ENCODE peak calls at places on chromosomes 16 and 17, in nine cellular contexts. R, U, W, D, H, N, V, Q and E are unnamed samples.

GRCh38 chr17:14282700-14283099 is 18.2 kb upstream of the HS3ST3B1 start:
- DNase-seq in R (no peak), U (no peak), W (no peak), D (no peak), H (no peak), N (no peak), V (no peak), Q (no peak), E (no peak)

GRCh38 chr16:85752511-85753420 is 1.9 kb upstream of the C16orf74 start:
- DNase-seq in R (no peak), U (no peak), W (peak; percentile 64), D (no peak), H (peak; percentile 54), N (peak; percentile 49), V (no peak), Q (no peak), E (peak; percentile 93)

GRCh38 chr17:67032382-67032781 is 12.0 kb upstream of the CACNG1 start:
- DNase-seq in R (no peak), U (no peak), W (no peak), D (no peak), H (no peak), N (no peak), V (no peak), Q (no peak), E (no peak)

GRCh38 chr17:75447951-75448856 is 8.2 kb upstream of the TMEM94 start:
- DNase-seq in R (no peak), U (no peak), W (peak; percentile 38), D (no peak), H (no peak), N (peak; percentile 50), V (no peak), Q (no peak), E (no peak)

GRCh38 chr17:81582341-81582740 is 30.2 kb upstream of the FAAP100 start:
- DNase-seq in R (no peak), U (no peak), W (no peak), D (no peak), H (no peak), N (no peak), V (no peak), Q (no peak), E (no peak)

GRCh38 chr16:19008245-19008644 is 24.5 kb downstream of the TMC7 start:
- DNase-seq in R (no peak), U (no peak), W (no peak), D (no peak), H (peak; percentile 44), N (peak; percentile 71), V (no peak), Q (no peak), E (no peak)

GRCh38 chr17:55549140-55549539 is 37.9 kb upstream of the SMIM36 start:
- DNase-seq in R (peak; percentile 40), U (no peak), W (no peak), D (no peak), H (no peak), N (peak; percentile 33), V (no peak), Q (no peak), E (peak; percentile 43)

GRCh38 chr17:44914698-44915271 is 515 bp downstream of the GFAP start:
- DNase-seq in R (no peak), U (no peak), W (no peak), D (no peak), H (peak; percentile 22), N (no peak), V (no peak), Q (no peak), E (no peak)

GRCh38 chr17:44906010-44906646 is 6.9 kb upstream of the EFTUD2 start:
- DNase-seq in R (peak; percentile 42), U (peak; percentile 74), W (no peak), D (no peak), H (no peak), N (no peak), V (no peak), Q (peak; percentile 77), E (peak; percentile 70)

GRCh38 chr16:67663151-67663876 is 2.6 kb downstream of the PARD6A start:
- DNase-seq in R (peak; percentile 15), U (peak; percentile 71), W (no peak), D (no peak), H (peak; percentile 58), N (no peak), V (no peak), Q (no peak), E (peak; percentile 70)

GRCh38 chr16:20676268-20676828 is 21.1 kb downstream of the ACSM1 start:
- DNase-seq in R (no peak), U (no peak), W (no peak), D (no peak), H (no peak), N (no peak), V (peak; percentile 3), Q (peak; percentile 29), E (peak; percentile 14)

GRCh38 chr17:68847711-68848110 is 107.5 kb downstream of the ABCA8 start:
- DNase-seq in R (no peak), U (no peak), W (no peak), D (no peak), H (no peak), N (no peak), V (no peak), Q (no peak), E (no peak)

GRCh38 chr17:63275318-63275967 is 170.7 kb downstream of the CYB561 start:
- DNase-seq in R (peak; percentile 99), U (peak; percentile 82), W (peak; percentile 9), D (no peak), H (no peak), N (peak; percentile 40), V (no peak), Q (peak; percentile 90), E (peak; percentile 81)

GRCh38 chr17:81036128-81036891 is 1.4 kb downstream of the BAIAP2 start:
- DNase-seq in R (no peak), U (no peak), W (no peak), D (no peak), H (no peak), N (no peak), V (no peak), Q (no peak), E (no peak)

DNA sequence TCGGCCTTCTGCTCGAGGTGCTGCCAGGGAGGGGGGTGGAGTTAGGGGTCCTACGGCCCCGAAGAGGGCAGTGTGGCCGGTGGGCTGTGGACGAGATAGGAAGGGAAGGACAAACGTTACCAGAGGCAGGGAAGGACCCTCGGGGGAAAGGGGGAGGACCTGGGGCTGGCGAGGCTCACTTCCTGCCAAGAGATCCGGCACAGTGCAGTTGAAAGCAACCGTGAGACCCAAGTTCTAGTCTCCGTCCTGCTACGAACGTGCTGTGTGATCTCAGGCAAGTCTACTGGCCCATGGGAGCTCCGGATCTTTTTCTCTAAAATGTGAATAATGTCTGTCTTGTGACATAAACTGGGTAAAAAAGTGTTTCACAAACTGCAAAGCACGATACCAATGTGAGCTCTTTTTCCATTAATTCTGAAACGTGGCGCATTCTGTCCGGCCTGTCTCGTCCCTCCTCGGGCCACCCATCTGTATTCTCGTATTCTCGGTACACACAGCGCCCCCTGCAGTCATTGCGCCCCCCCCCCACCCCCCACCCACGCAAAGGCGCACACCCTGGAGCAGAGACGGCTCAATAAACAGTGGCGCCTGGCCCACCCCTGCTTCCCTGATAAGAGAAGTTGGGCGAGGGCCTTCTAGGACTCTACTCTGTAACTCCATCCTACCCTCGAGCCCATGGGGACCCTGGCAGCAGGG is 8.8 kb downstream of the CYGB start:
- DNase-seq in R (no peak), U (no peak), W (peak; percentile 89), D (no peak), H (peak; percentile 80), N (no peak), V (no peak), Q (no peak), E (peak; percentile 71)
- H3K4me3 ChIP-seq in R (no peak overlapping the region), U (no peak overlapping the region), W (no peak overlapping the region), D (no peak overlapping the region), H (no peak overlapping the region), N (no peak overlapping the region), V (peak overlapping the region; percentile 50), Q (no peak overlapping the region), E (no peak overlapping the region)

GRCh38 chr17:4007346-4008081 is 43.3 kb upstream of the ATP2A3 start:
- DNase-seq in R (no peak), U (no peak), W (peak; percentile 43), D (no peak), H (peak; percentile 56), N (no peak), V (no peak), Q (no peak), E (no peak)
- TF ChIP-seq MAX in R (no peak), U (no peak), W (no peak), D (no peak), H (no peak), N (no peak), V (no peak), Q (no peak), E (no peak)

GRCh38 chr17:79108232-79108850 is 33.7 kb downstream of the ENGASE start:
- DNase-seq in R (no peak), U (no peak), W (no peak), D (no peak), H (no peak), N (no peak), V (no peak), Q (no peak), E (no peak)

GRCh38 chr17:79107499-79108231 is 33.0 kb downstream of the ENGASE start:
- DNase-seq in R (no peak), U (no peak), W (no peak), D (no peak), H (no peak), N (no peak), V (no peak), Q (no peak), E (no peak)

GRCh38 chr17:79104898-79105600 is 30.4 kb downstream of the ENGASE start:
- DNase-seq in R (no peak), U (no peak), W (peak; percentile 28), D (no peak), H (no peak), N (no peak), V (no peak), Q (no peak), E (peak; percentile 22)

GRCh38 chr17:79106958-79107357 is 32.3 kb downstream of the ENGASE start:
- DNase-seq in R (no peak), U (no peak), W (no peak), D (no peak), H (no peak), N (no peak), V (no peak), Q (no peak), E (no peak)

GRCh38 chr17:79105937-79106336 is 31.3 kb downstream of the ENGASE start:
- DNase-seq in R (no peak), U (no peak), W (no peak), D (no peak), H (no peak), N (no peak), V (no peak), Q (no peak), E (no peak)
- H3K4me3 ChIP-seq in R (no peak overlapping the region), U (no peak overlapping the region), W (no peak overlapping the region), D (no peak overlapping the region), H (no peak overlapping the region), N (no peak overlapping the region), V (no peak overlapping the region), Q (no peak overlapping the region), E (no peak overlapping the region)

GRCh38 chr17:12599185-12599920 is 66.3 kb upstream of the MYOCD start:
- DNase-seq in R (no peak), U (no peak), W (no peak), D (no peak), H (no peak), N (no peak), V (no peak), Q (no peak), E (no peak)

GRCh38 chr17:12600349-12600748 is 65.3 kb upstream of the MYOCD start:
- DNase-seq in R (no peak), U (no peak), W (no peak), D (no peak), H (no peak), N (no peak), V (no peak), Q (no peak), E (no peak)

GRCh38 chr17:12603566-12603965 is 62.1 kb upstream of the MYOCD start:
- DNase-seq in R (no peak), U (no peak), W (no peak), D (no peak), H (no peak), N (no peak), V (no peak), Q (no peak), E (no peak)

GRCh38 chr17:12605222-12605621 is 60.5 kb upstream of the MYOCD start:
- DNase-seq in R (no peak), U (no peak), W (no peak), D (no peak), H (no peak), N (no peak), V (no peak), Q (no peak), E (no peak)
- TF ChIP-seq MAX in R (no peak), U (no peak), W (no peak), D (no peak), H (no peak), N (no peak), V (no peak), Q (no peak), E (no peak)